ENCODE peak calls at places on chromosomes 16 and 17, in nine cellular contexts. P is activated T-cell treated with anti-CD3 and anti-CD28 coated beads for 24 hours, O is anterior cingulate cortex, T is ascending aorta, S is HFFc6, W is cardiac fibroblast, N is right atrium auricular region, M is A549, J is GF-D8. L is an unnamed sample.

GRCh38 chr16:59558679-59559078 is 824.6 kb upstream of the GOT2 start:
- DNase-seq in P (no peak), O (no peak), T (no peak), S (no peak), W (no peak), N (no peak), M (no peak), J (no peak), L (no peak)

GRCh38 chr17:82320140-82320840 is 2.9 kb upstream of the CD7 start:
- DNase-seq in P (no peak), O (no peak), T (no peak), S (no peak), W (no peak), N (no peak), M (no peak), J (no peak), L (peak)

GRCh38 chr16:31382485-31383161 is 10.5 kb upstream of the ITGAD start:
- DNase-seq in P (peak), O (no peak), T (no peak), S (peak), W (peak), N (peak), M (peak), J (peak), L (peak)

GRCh38 chr17:77542551-77543490 is 402.1 kb downstream of the SEC14L1 start:
- DNase-seq in P (peak), O (peak), T (peak), S (peak), W (peak), N (peak), M (peak), J (peak), L (peak)

GRCh38 chr17:21098934-21099687 is 27.7 kb upstream of the DHRS7B start:
- DNase-seq in P (peak), O (no peak), T (no peak), S (peak), W (peak), N (peak), M (peak), J (no peak), L (peak)

GRCh38 chr16:70661918-70662641 is 15.7 kb downstream of the IL34 start:
- DNase-seq in P (no peak), O (no peak), T (no peak), S (no peak), W (peak), N (no peak), M (no peak), J (no peak), L (no peak)

GRCh38 chr17:38982858-38983746 is 15.9 kb upstream of the FBXO47 start:
- DNase-seq in P (peak), O (no peak), T (no peak), S (peak), W (peak), N (no peak), M (peak), J (peak), L (no peak)

GRCh38 chr16:85570213-85570734 is 42.8 kb upstream of the GSE1 start:
- DNase-seq in P (no peak), O (no peak), T (no peak), S (no peak), W (no peak), N (no peak), M (no peak), J (peak), L (no peak)

GRCh38 chr16:50152807-50153647 is at the start of gene TENT4B:
- DNase-seq in P (peak), O (peak), T (peak), S (peak), W (peak), N (peak), M (peak), J (peak), L (peak)

GRCh38 chr17:58085039-58085715 is 2.0 kb downstream of the DYNLL2 start:
- DNase-seq in P (no peak), O (no peak), T (no peak), S (no peak), W (no peak), N (no peak), M (no peak), J (no peak), L (no peak)

GRCh38 chr17:32912218-32912897 is 15.6 kb upstream of the TMEM98 start:
- DNase-seq in P (no peak), O (no peak), T (no peak), S (peak), W (peak), N (peak), M (peak), J (no peak), L (no peak)

GRCh38 chr17:1362065-1362848 is 37.8 kb downstream of the YWHAE start:
- DNase-seq in P (no peak), O (no peak), T (no peak), S (no peak), W (no peak), N (no peak), M (no peak), J (no peak), L (no peak)

GRCh38 chr17:8481703-8482102 is 46.0 kb downstream of the NDEL1 start:
- DNase-seq in P (no peak), O (no peak), T (no peak), S (no peak), W (no peak), N (no peak), M (no peak), J (no peak), L (no peak)

GRCh38 chr17:15456486-15456885 is 10.9 kb downstream of the CDRT4 start:
- DNase-seq in P (no peak), O (no peak), T (no peak), S (no peak), W (no peak), N (peak), M (no peak), J (no peak), L (no peak)

GRCh38 chr16:79089735-79090284 is 510.7 kb downstream of the MAF start:
- DNase-seq in P (peak), O (no peak), T (no peak), S (no peak), W (no peak), N (no peak), M (no peak), J (peak), L (no peak)

GRCh38 chr17:75367312-75367711 is 38.2 kb downstream of the GRB2 start:
- DNase-seq in P (no peak), O (no peak), T (no peak), S (peak), W (no peak), N (no peak), M (peak), J (no peak), L (no peak)

GRCh38 chr16:67431077-67431804 is at the start of gene HSD11B2:
- DNase-seq in P (no peak), O (no peak), T (no peak), S (peak), W (peak), N (no peak), M (peak), J (no peak), L (peak)

GRCh38 chr17:43779145-43780125 is 658 bp upstream of the DUSP3 start:
- DNase-seq in P (no peak), O (no peak), T (no peak), S (no peak), W (no peak), N (no peak), M (peak), J (peak), L (peak)

GRCh38 chr17:7552621-7553051 is 3.8 kb downstream of the TNFSF12 start:
- DNase-seq in P (no peak), O (no peak), T (no peak), S (no peak), W (no peak), N (no peak), M (no peak), J (peak), L (peak)

GRCh38 chr17:32350662-32351418 is 883 bp downstream of the ZNF207 start:
- DNase-seq in P (peak), O (no peak), T (no peak), S (peak), W (peak), N (no peak), M (peak), J (peak), L (no peak)

L was measured in spleen.